ENCODE peak calls at places on chromosome 19, in seven cellular contexts. One of them, this sample, is unnamed.

GRCh38 chr19:46959962-46960556 is 59.6 kb upstream of the NPAS1 start:
- DNase-seq in uterus: no peak
- DNase-seq in upper lobe of right lung: no peak
- DNase-seq in astrocyte: peak; percentile 48
- DNase-seq in aorta: no peak
- DNase-seq in heart left ventricle: no peak
- DNase-seq in RWPE1: no peak
- DNase-seq in this sample: peak; percentile 36

GRCh38 chr19:15354557-15355296 is 22.4 kb upstream of the BRD4 start:
- DNase-seq in uterus: no peak
- DNase-seq in upper lobe of right lung: no peak
- DNase-seq in astrocyte: no peak
- DNase-seq in aorta: no peak
- DNase-seq in heart left ventricle: peak; percentile 56
- DNase-seq in RWPE1: no peak
- DNase-seq in this sample: no peak

GRCh38 chr19:48968813-48969218 is 3.7 kb downstream of the FTL start:
- DNase-seq in uterus: no peak
- DNase-seq in upper lobe of right lung: no peak
- DNase-seq in astrocyte: no peak
- DNase-seq in aorta: peak; percentile 69
- DNase-seq in heart left ventricle: no peak
- DNase-seq in RWPE1: no peak
- DNase-seq in this sample: no peak

GRCh38 chr19:49398931-49399330 is 10.9 kb downstream of the KASH5 start:
- DNase-seq in uterus: no peak
- DNase-seq in upper lobe of right lung: no peak
- DNase-seq in astrocyte: no peak
- DNase-seq in aorta: no peak
- DNase-seq in heart left ventricle: no peak
- DNase-seq in RWPE1: no peak
- DNase-seq in this sample: no peak

GRCh38 chr19:8083141-8083540 is 30.6 kb downstream of the CCL25 start:
- DNase-seq in uterus: no peak
- DNase-seq in upper lobe of right lung: no peak
- DNase-seq in astrocyte: no peak
- DNase-seq in aorta: peak; percentile 21
- DNase-seq in heart left ventricle: no peak
- DNase-seq in RWPE1: no peak
- DNase-seq in this sample: no peak

GRCh38 chr19:40139533-40140287 is 49.0 kb upstream of the ZNF780A start:
- DNase-seq in uterus: no peak
- DNase-seq in upper lobe of right lung: no peak
- DNase-seq in astrocyte: peak; percentile 22
- DNase-seq in aorta: no peak
- DNase-seq in heart left ventricle: no peak
- DNase-seq in RWPE1: peak; percentile 41
- DNase-seq in this sample: peak; percentile 65

GRCh38 chr19:11964858-11965645 is at the start of gene ZNF763:
- DNase-seq in uterus: peak; percentile 93
- DNase-seq in upper lobe of right lung: peak; percentile 97
- DNase-seq in astrocyte: peak; percentile 52
- DNase-seq in aorta: peak; percentile 97
- DNase-seq in heart left ventricle: peak; percentile 97
- DNase-seq in RWPE1: peak; percentile 83
- DNase-seq in this sample: peak; percentile 75

GRCh38 chr19:45149129-45149528 is 11.7 kb downstream of the NKPD1 start:
- DNase-seq in uterus: no peak
- DNase-seq in upper lobe of right lung: no peak
- DNase-seq in astrocyte: no peak
- DNase-seq in aorta: no peak
- DNase-seq in heart left ventricle: no peak
- DNase-seq in RWPE1: no peak
- DNase-seq in this sample: no peak

GRCh38 chr19:8494158-8494557 is 8.3 kb downstream of the PRAM1 start:
- DNase-seq in uterus: no peak
- DNase-seq in upper lobe of right lung: no peak
- DNase-seq in astrocyte: no peak
- DNase-seq in aorta: no peak
- DNase-seq in heart left ventricle: no peak
- DNase-seq in RWPE1: no peak
- DNase-seq in this sample: no peak

GRCh38 chr19:6821639-6822310 is 49.3 kb downstream of the VAV1 start:
- DNase-seq in uterus: no peak
- DNase-seq in upper lobe of right lung: no peak
- DNase-seq in astrocyte: no peak
- DNase-seq in aorta: no peak
- DNase-seq in heart left ventricle: no peak
- DNase-seq in RWPE1: no peak
- DNase-seq in this sample: no peak

GRCh38 chr19:29089315-29089855 is 123.6 kb downstream of the UQCRFS1 start:
- DNase-seq in uterus: no peak
- DNase-seq in upper lobe of right lung: no peak
- DNase-seq in astrocyte: no peak
- DNase-seq in aorta: no peak
- DNase-seq in heart left ventricle: no peak
- DNase-seq in RWPE1: no peak
- DNase-seq in this sample: no peak

GRCh38 chr19:13842294-13843103 is 34.4 kb upstream of the NANOS3 start:
- DNase-seq in uterus: peak; percentile 91
- DNase-seq in upper lobe of right lung: peak; percentile 93
- DNase-seq in astrocyte: no peak
- DNase-seq in aorta: peak; percentile 92
- DNase-seq in heart left ventricle: peak; percentile 93
- DNase-seq in RWPE1: peak; percentile 90
- DNase-seq in this sample: peak; percentile 83

GRCh38 chr19:13839193-13839937 is 37.6 kb upstream of the NANOS3 start:
- DNase-seq in uterus: peak; percentile 86
- DNase-seq in upper lobe of right lung: peak; percentile 93
- DNase-seq in astrocyte: peak; percentile 78
- DNase-seq in aorta: peak; percentile 97
- DNase-seq in heart left ventricle: peak; percentile 97
- DNase-seq in RWPE1: no peak
- DNase-seq in this sample: peak; percentile 94

GRCh38 chr19:13841339-13842293 is 35.3 kb upstream of the NANOS3 start:
- DNase-seq in uterus: no peak
- DNase-seq in upper lobe of right lung: peak; percentile 90
- DNase-seq in astrocyte: no peak
- DNase-seq in aorta: peak; percentile 80
- DNase-seq in heart left ventricle: peak; percentile 78
- DNase-seq in RWPE1: no peak
- DNase-seq in this sample: peak; percentile 57

GRCh38 chr19:13839938-13840750 is 36.8 kb upstream of the NANOS3 start:
- DNase-seq in uterus: peak; percentile 62
- DNase-seq in upper lobe of right lung: peak; percentile 84
- DNase-seq in astrocyte: no peak
- DNase-seq in aorta: peak; percentile 90
- DNase-seq in heart left ventricle: peak; percentile 71
- DNase-seq in RWPE1: peak; percentile 71
- DNase-seq in this sample: peak; percentile 95

GRCh38 chr19:13840751-13841338 is 36.1 kb upstream of the NANOS3 start:
- DNase-seq in uterus: no peak
- DNase-seq in upper lobe of right lung: no peak
- DNase-seq in astrocyte: no peak
- DNase-seq in aorta: no peak
- DNase-seq in heart left ventricle: no peak
- DNase-seq in RWPE1: no peak
- DNase-seq in this sample: no peak
- H3K27ac ChIP-seq in uterus: peak overlapping the region; percentile 99
- H3K27ac ChIP-seq in upper lobe of right lung: peak overlapping the region; percentile 100
- H3K27ac ChIP-seq in astrocyte: peak overlapping the region; percentile 97
- H3K27ac ChIP-seq in aorta: peak overlapping the region; percentile 89
- H3K27ac ChIP-seq in heart left ventricle: peak overlapping the region; percentile 99
- H3K27ac ChIP-seq in RWPE1: peak overlapping the region; percentile 100
- H3K27ac ChIP-seq in this sample: peak overlapping the region; percentile 96

GRCh38 chr19:38037151-38037611 is 130.2 kb downstream of the SIPA1L3 start:
- DNase-seq in uterus: no peak
- DNase-seq in upper lobe of right lung: no peak
- DNase-seq in astrocyte: no peak
- DNase-seq in aorta: no peak
- DNase-seq in heart left ventricle: peak; percentile 39
- DNase-seq in RWPE1: no peak
- DNase-seq in this sample: no peak
- H3K27ac ChIP-seq in uterus: no peak overlapping the region
- H3K27ac ChIP-seq in upper lobe of right lung: no peak overlapping the region
- H3K27ac ChIP-seq in astrocyte: peak overlapping the region; percentile 97
- H3K27ac ChIP-seq in aorta: no peak overlapping the region
- H3K27ac ChIP-seq in heart left ventricle: no peak overlapping the region
- H3K27ac ChIP-seq in RWPE1: peak overlapping the region; percentile 57
- H3K27ac ChIP-seq in this sample: no peak overlapping the region

GRCh38 chr19:52786078-52786463 is 520 bp downstream of the ZNF600 start:
- DNase-seq in uterus: peak; percentile 15
- DNase-seq in upper lobe of right lung: peak; percentile 65
- DNase-seq in astrocyte: no peak
- DNase-seq in aorta: no peak
- DNase-seq in heart left ventricle: no peak
- DNase-seq in RWPE1: peak; percentile 8
- DNase-seq in this sample: peak; percentile 19
- H3K27ac ChIP-seq in uterus: peak overlapping the region; percentile 82
- H3K27ac ChIP-seq in upper lobe of right lung: peak overlapping the region; percentile 82
- H3K27ac ChIP-seq in astrocyte: no peak overlapping the region
- H3K27ac ChIP-seq in aorta: no peak overlapping the region
- H3K27ac ChIP-seq in heart left ventricle: peak overlapping the region; percentile 69
- H3K27ac ChIP-seq in RWPE1: peak overlapping the region; percentile 65
- H3K27ac ChIP-seq in this sample: no peak overlapping the region

GRCh38 chr19:55482967-55483671 is 1.9 kb upstream of the NAT14 start:
- DNase-seq in uterus: no peak
- DNase-seq in upper lobe of right lung: no peak
- DNase-seq in astrocyte: no peak
- DNase-seq in aorta: no peak
- DNase-seq in heart left ventricle: peak; percentile 22
- DNase-seq in RWPE1: no peak
- DNase-seq in this sample: no peak

GRCh38 chr19:55485439-55486011 is 537 bp downstream of the NAT14 start:
- DNase-seq in uterus: no peak
- DNase-seq in upper lobe of right lung: no peak
- DNase-seq in astrocyte: no peak
- DNase-seq in aorta: no peak
- DNase-seq in heart left ventricle: no peak
- DNase-seq in RWPE1: no peak
- DNase-seq in this sample: no peak

GRCh38 chr19:55484571-55485438 is at the start of gene NAT14:
- DNase-seq in uterus: peak; percentile 61
- DNase-seq in upper lobe of right lung: peak; percentile 81
- DNase-seq in astrocyte: no peak
- DNase-seq in aorta: peak; percentile 72
- DNase-seq in heart left ventricle: peak; percentile 70
- DNase-seq in RWPE1: peak; percentile 72
- DNase-seq in this sample: peak; percentile 57

GRCh38 chr19:55482128-55482961 is 2.6 kb upstream of the NAT14 start:
- DNase-seq in uterus: no peak
- DNase-seq in upper lobe of right lung: no peak
- DNase-seq in astrocyte: no peak
- DNase-seq in aorta: no peak
- DNase-seq in heart left ventricle: peak; percentile 26
- DNase-seq in RWPE1: no peak
- DNase-seq in this sample: no peak

GRCh38 chr19:55483681-55484361 is 1.2 kb upstream of the NAT14 start:
- DNase-seq in uterus: no peak
- DNase-seq in upper lobe of right lung: no peak
- DNase-seq in astrocyte: no peak
- DNase-seq in aorta: peak; percentile 52
- DNase-seq in heart left ventricle: peak; percentile 27
- DNase-seq in RWPE1: no peak
- DNase-seq in this sample: no peak
- H3K27ac ChIP-seq in uterus: peak overlapping the region; percentile 96
- H3K27ac ChIP-seq in upper lobe of right lung: peak overlapping the region; percentile 69
- H3K27ac ChIP-seq in astrocyte: no peak overlapping the region
- H3K27ac ChIP-seq in aorta: no peak overlapping the region
- H3K27ac ChIP-seq in heart left ventricle: peak overlapping the region; percentile 86
- H3K27ac ChIP-seq in RWPE1: peak overlapping the region; percentile 99
- H3K27ac ChIP-seq in this sample: no peak overlapping the region

DNA sequence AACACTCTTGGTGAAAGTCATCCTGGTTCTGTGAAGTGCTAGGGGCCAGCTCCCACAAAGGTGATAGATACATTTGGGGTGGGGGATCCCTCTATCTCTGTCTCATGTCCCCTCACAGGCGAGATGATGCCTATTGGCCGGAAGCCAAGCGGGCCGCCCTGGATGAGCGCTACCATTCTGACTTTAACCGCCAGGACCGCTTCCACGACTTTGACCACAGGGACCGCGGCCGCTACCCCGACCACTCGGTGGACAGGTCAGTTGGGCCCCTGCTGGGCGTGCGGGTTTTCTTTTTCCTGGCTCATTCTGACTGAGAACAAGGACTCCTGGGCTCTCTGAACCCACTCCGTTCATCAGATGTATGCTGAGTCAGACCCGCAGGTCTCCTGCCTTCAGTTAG is 16.4 kb downstream of the MICOS13 start:
- DNase-seq in uterus: no peak
- DNase-seq in upper lobe of right lung: no peak
- DNase-seq in astrocyte: no peak
- DNase-seq in aorta: no peak
- DNase-seq in heart left ventricle: no peak
- DNase-seq in RWPE1: no peak
- DNase-seq in this sample: no peak
- H3K27ac ChIP-seq in uterus: no peak overlapping the region
- H3K27ac ChIP-seq in upper lobe of right lung: no peak overlapping the region
- H3K27ac ChIP-seq in astrocyte: no peak overlapping the region
- H3K27ac ChIP-seq in aorta: no peak overlapping the region
- H3K27ac ChIP-seq in heart left ventricle: no peak overlapping the region
- H3K27ac ChIP-seq in RWPE1: no peak overlapping the region
- H3K27ac ChIP-seq in this sample: no peak overlapping the region

GRCh38 chr19:19900124-19900523 is 622 bp upstream of the ZNF93 start:
- DNase-seq in uterus: no peak
- DNase-seq in upper lobe of right lung: no peak
- DNase-seq in astrocyte: peak; percentile 88
- DNase-seq in aorta: no peak
- DNase-seq in heart left ventricle: no peak
- DNase-seq in RWPE1: no peak
- DNase-seq in this sample: no peak

DNA sequence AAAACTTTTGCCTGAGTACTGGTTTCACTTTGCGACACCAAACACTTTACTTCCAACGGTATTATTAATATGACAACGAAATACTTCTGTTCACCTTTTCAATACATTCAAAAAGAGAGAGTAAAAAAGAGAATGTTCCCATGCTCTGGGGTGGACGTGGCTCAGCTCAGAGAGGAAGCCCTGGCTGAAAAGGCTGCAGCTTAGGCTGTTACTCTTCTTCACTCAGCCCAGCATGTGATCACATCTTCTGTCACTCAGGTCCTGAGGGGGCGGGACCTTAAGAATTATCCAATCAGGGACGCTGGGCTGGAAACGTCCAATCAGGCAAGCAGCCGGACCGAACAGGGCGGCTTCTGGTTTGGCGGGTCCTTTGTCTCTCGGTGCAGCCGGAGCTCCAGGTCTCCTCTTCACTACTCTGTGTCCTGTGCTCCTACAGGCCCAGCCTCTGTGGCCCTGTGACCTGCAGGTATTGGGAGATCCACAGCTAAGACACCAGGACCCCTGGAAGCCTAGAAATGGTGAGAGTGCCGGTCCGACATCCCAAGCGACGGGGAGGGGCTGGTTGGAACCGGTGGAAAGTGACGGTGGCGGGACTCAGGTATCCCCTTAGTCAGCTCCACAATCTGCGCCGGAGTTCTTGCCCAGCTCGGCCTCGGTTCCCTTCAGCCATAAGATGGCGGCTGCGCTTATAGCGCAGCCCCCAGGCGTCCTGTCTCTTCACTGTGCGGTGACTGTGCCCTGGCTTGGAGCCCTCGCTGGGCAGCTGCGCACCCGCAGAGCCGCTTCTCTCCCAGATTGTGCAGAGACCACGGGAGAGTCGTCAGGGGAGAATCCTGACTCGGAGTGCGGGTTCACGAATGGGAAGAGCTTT is at the start of gene ZNF93:
- DNase-seq in uterus: peak; percentile 97
- DNase-seq in upper lobe of right lung: peak; percentile 93
- DNase-seq in astrocyte: peak; percentile 93
- DNase-seq in aorta: peak; percentile 94
- DNase-seq in heart left ventricle: peak; percentile 97
- DNase-seq in RWPE1: peak; percentile 83
- DNase-seq in this sample: peak; percentile 51
- H3K27ac ChIP-seq in uterus: peak within 1 kb of the TSS; percentile 93
- H3K27ac ChIP-seq in upper lobe of right lung: peak within 1 kb of the TSS; percentile 73
- H3K27ac ChIP-seq in astrocyte: peak within 1 kb of the TSS; percentile 60
- H3K27ac ChIP-seq in aorta: no peak within 1 kb of the TSS
- H3K27ac ChIP-seq in heart left ventricle: peak within 1 kb of the TSS; percentile 69
- H3K27ac ChIP-seq in RWPE1: peak within 1 kb of the TSS; percentile 78
- H3K27ac ChIP-seq in this sample: no peak within 1 kb of the TSS